ENCODE peak calls at places on chromosomes 4 and X, in five cellular contexts. N, S, E, M and O are unnamed samples.

GRCh38 chrX:119488749-119489148 is 20.5 kb downstream of the SLC25A5 start:
- DNase-seq in S (peak; percentile 81), N (peak; percentile 73), E (no peak), M (peak; percentile 51), O (no peak)

GRCh38 chr4:179880756-179881155 is 2362.4 kb upstream of the TENM3 start:
- DNase-seq in S (no peak), N (no peak), M (peak; percentile 10), E (no peak), O (no peak)

GRCh38 chr4:10740227-10740626 is 55.7 kb upstream of the CLNK start:
- DNase-seq in E (no peak), N (no peak), M (no peak), S (no peak), O (no peak)

GRCh38 chr4:169164669-169165415 is 105.9 kb downstream of the SH3RF1 start:
- DNase-seq in N (no peak), M (peak; percentile 32), S (no peak), E (no peak), O (no peak)

GRCh38 chrX:35016051-35016450 is 73.5 kb downstream of the FAM47B start:
- DNase-seq in N (no peak), S (no peak), E (no peak), M (peak; percentile 2), O (no peak)

GRCh38 chr4:107219681-107220080 is 183.6 kb upstream of the DKK2 start:
- DNase-seq in N (no peak), E (no peak), M (peak; percentile 21), S (no peak), O (no peak)

GRCh38 chrX:70452143-70452733 is 7.6 kb downstream of the DLG3 start:
- DNase-seq in M (peak; percentile 17), N (peak; percentile 68), E (no peak), S (peak; percentile 37), O (peak; percentile 4)

GRCh38 chr4:173506780-173507211 is 23.2 kb downstream of the HAND2 start:
- DNase-seq in M (no peak), S (no peak), N (no peak), E (no peak), O (no peak)

GRCh38 chr4:113411496-113411938 is 350.0 kb downstream of the CAMK2D start:
- DNase-seq in M (peak; percentile 97), N (no peak), S (peak; percentile 13), E (no peak), O (peak; percentile 13)

GRCh38 chrX:68504237-68504636 is 5.4 kb downstream of the YIPF6 start:
- DNase-seq in M (peak; percentile 93), S (peak; percentile 59), E (no peak), N (no peak), O (no peak)

GRCh38 chrX:109782994-109783711 is 50.1 kb upstream of the ACSL4 start:
- DNase-seq in E (no peak), S (no peak), M (peak; percentile 45), N (no peak), O (no peak)

GRCh38 chrX:31012509-31013025 is 59.3 kb downstream of the FTHL17 start:
- DNase-seq in E (no peak), S (no peak), N (no peak), M (no peak), O (no peak)

GRCh38 chr4:169225812-169226211 is 44.9 kb downstream of the SH3RF1 start:
- DNase-seq in N (no peak), M (peak; percentile 60), S (no peak), E (no peak), O (no peak)

GRCh38 chr4:4418676-4419370 is 31.9 kb downstream of the NSG1 start:
- DNase-seq in M (no peak), S (no peak), E (no peak), N (no peak), O (no peak)

GRCh38 chr4:1578968-1579833 is 104.9 kb downstream of the FAM53A start:
- DNase-seq in M (peak; percentile 28), E (peak; percentile 66), N (peak; percentile 80), S (peak; percentile 83), O (peak; percentile 35)

GRCh38 chr4:105345358-105345757 is 128.5 kb downstream of the PPA2 start:
- DNase-seq in S (no peak), M (no peak), N (no peak), E (no peak), O (no peak)

GRCh38 chr4:123397276-123398150 is 918 bp downstream of the SPRY1 start:
- DNase-seq in E (no peak), N (peak; percentile 64), S (peak; percentile 41), M (peak; percentile 36), O (peak; percentile 58)

GRCh38 chr4:169841776-169842175 is 84.0 kb upstream of the HPF1 start:
- DNase-seq in S (no peak), N (no peak), E (no peak), M (no peak), O (no peak)

GRCh38 chr4:4281787-4282186 is 8.2 kb downstream of the LYAR start:
- DNase-seq in S (no peak), E (no peak), M (no peak), N (no peak), O (no peak)

GRCh38 chr4:154911608-154912098 is 130.6 kb downstream of the RBM46 start:
- DNase-seq in M (no peak), S (no peak), E (no peak), N (no peak), O (no peak)

GRCh38 chr4:10151182-10151581 is 34.6 kb upstream of the WDR1 start:
- DNase-seq in S (no peak), M (no peak), E (no peak), N (no peak), O (no peak)

GRCh38 chr4:127772769-127773671 is 9.1 kb upstream of the HSPA4L start:
- DNase-seq in N (no peak), M (no peak), E (no peak), S (no peak), O (no peak)

GRCh38 chrX:39755152-39756032 is 342.4 kb downstream of the BCOR start:
- DNase-seq in E (no peak), S (peak; percentile 97), M (peak; percentile 93), N (peak; percentile 83), O (peak; percentile 78)

GRCh38 chr4:48193096-48193836 is 59.2 kb upstream of the TXK start:
- DNase-seq in M (no peak), S (no peak), E (no peak), N (no peak), O (no peak)

GRCh38 chrX:149259241-149259640 is 245.9 kb downstream of the IDS start:
- DNase-seq in S (no peak), N (no peak), M (no peak), E (no peak), O (no peak)

GRCh38 chrX:9942086-9942485 is 25.1 kb upstream of the CLDN34 start:
- DNase-seq in N (peak; percentile 11), S (no peak), E (no peak), M (no peak), O (no peak)

GRCh38 chr4:53365486-53366300 is at the start of gene SCFD2:
- DNase-seq in S (peak; percentile 94), N (peak; percentile 99), M (peak; percentile 97), E (peak; percentile 85), O (peak; percentile 96)
- TF ChIP-seq POLR2A in S (peak; percentile 48), N (no peak), M (peak; percentile 36), E (peak; percentile 71), O (peak; percentile 51)

DNA sequence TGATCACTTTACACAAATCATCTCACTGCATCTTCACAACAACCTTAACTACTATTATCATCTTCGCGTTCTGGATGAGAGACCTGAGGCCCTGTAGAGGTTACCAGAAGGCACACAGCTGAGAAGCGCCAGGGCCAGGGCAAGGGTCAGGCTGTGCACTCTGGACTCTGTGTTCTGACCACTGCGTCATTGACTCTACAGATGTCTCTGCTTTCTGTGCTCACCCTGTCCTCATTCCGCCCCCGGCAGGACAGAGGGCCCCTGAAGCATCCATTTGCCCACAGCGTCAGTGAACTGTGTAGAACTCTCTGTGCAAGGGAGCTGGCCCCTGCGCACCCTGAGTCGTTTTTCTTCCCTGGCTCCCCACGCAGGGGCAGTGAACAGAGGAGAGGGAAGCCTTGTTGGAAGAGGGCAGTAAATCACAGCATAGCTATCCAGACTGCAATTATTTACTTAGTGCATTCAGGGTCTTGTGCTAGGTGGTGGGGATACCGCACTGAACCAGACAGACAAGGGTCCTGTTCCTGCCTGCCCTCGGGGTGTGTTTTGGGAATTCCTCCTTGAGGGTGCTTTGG is 6.1 kb upstream of the WAS start:
- DNase-seq in S (no peak), E (no peak), N (no peak), M (no peak), O (no peak)
- TF ChIP-seq POLR2A in S (no peak), E (no peak), N (no peak), M (no peak), O (no peak)

DNA sequence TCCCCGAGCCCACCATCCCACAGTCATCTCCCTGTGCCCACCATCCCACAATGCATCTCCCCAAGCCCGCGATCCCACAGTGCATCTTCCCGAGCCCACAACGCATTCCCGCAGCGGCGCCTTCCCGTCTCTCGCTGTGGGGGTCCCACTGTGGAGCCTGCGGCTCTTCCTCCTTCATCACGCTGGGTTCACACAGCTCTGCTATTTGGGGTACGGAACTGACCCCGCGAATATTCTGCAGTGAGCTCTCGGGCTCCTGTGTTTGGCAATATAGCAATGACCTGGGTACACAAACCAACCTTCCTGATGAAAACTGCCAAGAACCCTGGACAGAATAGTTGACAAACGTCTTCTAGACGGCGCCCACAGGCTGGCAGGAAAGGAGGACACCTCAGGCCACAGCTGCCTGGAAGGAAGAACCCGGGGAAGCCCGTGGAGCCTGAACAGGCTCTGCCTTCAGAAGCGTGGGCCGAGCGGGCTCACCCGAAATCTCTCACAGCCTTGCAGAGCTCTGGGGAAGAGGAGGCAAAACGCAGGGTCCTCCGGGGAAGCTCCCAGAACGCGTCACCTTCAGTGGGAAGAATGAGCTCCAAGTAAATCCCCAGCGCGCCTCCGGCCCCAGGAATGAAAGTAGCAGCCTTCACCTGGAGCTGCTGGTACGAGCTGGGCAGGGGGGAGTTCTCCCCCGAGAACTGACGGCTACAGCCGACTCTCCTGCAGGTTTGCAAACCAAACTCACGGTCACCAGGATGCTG is 22.9 kb downstream of the PPP2R3B start:
- DNase-seq in E (no peak), N (no peak), S (no peak), M (no peak), O (no peak)
- TF ChIP-seq POLR2A in E (no peak), N (no peak), S (no peak), M (no peak), O (no peak)

GRCh38 chr4:182846041-182846440 is 71.1 kb downstream of the DCTD start:
- DNase-seq in N (no peak), S (no peak), M (no peak), E (no peak), O (no peak)
- TF ChIP-seq POLR2A in N (no peak), S (no peak), M (no peak), E (no peak), O (no peak)

GRCh38 chrX:156001667-156002021 is 4.1 kb downstream of the IL9R start:
- DNase-seq in S (no peak), M (no peak), N (no peak), E (no peak), O (no peak)

GRCh38 chrX:156002517-156002916 is 5.0 kb downstream of the IL9R start:
- DNase-seq in E (no peak), S (no peak), M (no peak), N (no peak), O (no peak)

GRCh38 chrX:156000361-156000926 is 2.9 kb downstream of the IL9R start:
- DNase-seq in S (no peak), N (no peak), E (no peak), M (no peak), O (no peak)

GRCh38 chrX:155998761-155999510 is 1.4 kb downstream of the IL9R start:
- DNase-seq in M (no peak), N (no peak), E (no peak), S (no peak), O (no peak)

GRCh38 chrX:156001001-156001666 is 3.6 kb downstream of the IL9R start:
- DNase-seq in M (no peak), N (no peak), S (no peak), E (no peak), O (no peak)
- TF ChIP-seq POLR2A in M (no peak), N (no peak), S (no peak), E (no peak), O (no peak)